ENCODE peak calls at places on chromosomes 6 and 20, in eight cellular contexts. One of them, this sample, is unnamed.

GRCh38 chr6:166257911-166258318 is 50.3 kb downstream of the PRR18 start:
- DNase-seq in prostate gland: no peak
- DNase-seq in CD8-positive, alpha-beta memory T cell: no peak
- DNase-seq in esophagus squamous epithelium: no peak
- DNase-seq in GM23338: no peak
- DNase-seq in MM.1S: no peak
- DNase-seq in breast epithelium: no peak
- DNase-seq in neural progenitor cell: no peak
- DNase-seq in this sample: peak

GRCh38 chr6:83908813-83909212 is 49.3 kb downstream of the CYB5R4 start:
- DNase-seq in prostate gland: no peak
- DNase-seq in CD8-positive, alpha-beta memory T cell: no peak
- DNase-seq in esophagus squamous epithelium: no peak
- DNase-seq in GM23338: no peak
- DNase-seq in MM.1S: no peak
- DNase-seq in breast epithelium: no peak
- DNase-seq in neural progenitor cell: no peak
- DNase-seq in this sample: no peak

GRCh38 chr6:101445527-101445926 is 52.0 kb downstream of the GRIK2 start:
- DNase-seq in prostate gland: no peak
- DNase-seq in CD8-positive, alpha-beta memory T cell: no peak
- DNase-seq in esophagus squamous epithelium: no peak
- DNase-seq in GM23338: no peak
- DNase-seq in MM.1S: no peak
- DNase-seq in breast epithelium: no peak
- DNase-seq in neural progenitor cell: no peak
- DNase-seq in this sample: no peak

GRCh38 chr6:152078804-152079203 is 271.3 kb downstream of the ESR1 start:
- DNase-seq in prostate gland: no peak
- DNase-seq in CD8-positive, alpha-beta memory T cell: no peak
- DNase-seq in esophagus squamous epithelium: no peak
- DNase-seq in GM23338: peak
- DNase-seq in MM.1S: no peak
- DNase-seq in breast epithelium: no peak
- DNase-seq in neural progenitor cell: peak
- DNase-seq in this sample: no peak

GRCh38 chr20:58650181-58650775 is 805 bp upstream of the STX16 start:
- DNase-seq in prostate gland: no peak
- DNase-seq in CD8-positive, alpha-beta memory T cell: peak
- DNase-seq in esophagus squamous epithelium: no peak
- DNase-seq in GM23338: peak
- DNase-seq in MM.1S: no peak
- DNase-seq in breast epithelium: no peak
- DNase-seq in neural progenitor cell: peak
- DNase-seq in this sample: peak

GRCh38 chr6:168545428-168545827 is 104.4 kb downstream of the SMOC2 start:
- DNase-seq in prostate gland: no peak
- DNase-seq in CD8-positive, alpha-beta memory T cell: no peak
- DNase-seq in esophagus squamous epithelium: no peak
- DNase-seq in GM23338: no peak
- DNase-seq in MM.1S: no peak
- DNase-seq in breast epithelium: no peak
- DNase-seq in neural progenitor cell: no peak
- DNase-seq in this sample: no peak

GRCh38 chr20:63833776-63834544 is 2.9 kb upstream of the ZBTB46 start:
- DNase-seq in prostate gland: no peak
- DNase-seq in CD8-positive, alpha-beta memory T cell: no peak
- DNase-seq in esophagus squamous epithelium: no peak
- DNase-seq in GM23338: no peak
- DNase-seq in MM.1S: no peak
- DNase-seq in breast epithelium: no peak
- DNase-seq in neural progenitor cell: no peak
- DNase-seq in this sample: no peak

GRCh38 chr6:46888578-46888977 is 33.2 kb downstream of the ADGRF5 start:
- DNase-seq in prostate gland: no peak
- DNase-seq in CD8-positive, alpha-beta memory T cell: no peak
- DNase-seq in esophagus squamous epithelium: no peak
- DNase-seq in GM23338: no peak
- DNase-seq in MM.1S: no peak
- DNase-seq in breast epithelium: no peak
- DNase-seq in neural progenitor cell: no peak
- DNase-seq in this sample: no peak

GRCh38 chr6:26115226-26115625 is 28.0 kb downstream of the HFE start:
- DNase-seq in prostate gland: no peak
- DNase-seq in CD8-positive, alpha-beta memory T cell: no peak
- DNase-seq in esophagus squamous epithelium: no peak
- DNase-seq in GM23338: no peak
- DNase-seq in MM.1S: no peak
- DNase-seq in breast epithelium: no peak
- DNase-seq in neural progenitor cell: no peak
- DNase-seq in this sample: no peak

GRCh38 chr6:21742238-21742660 is 148.7 kb downstream of the SOX4 start:
- DNase-seq in prostate gland: no peak
- DNase-seq in CD8-positive, alpha-beta memory T cell: no peak
- DNase-seq in esophagus squamous epithelium: no peak
- DNase-seq in GM23338: peak
- DNase-seq in MM.1S: no peak
- DNase-seq in breast epithelium: no peak
- DNase-seq in neural progenitor cell: no peak
- DNase-seq in this sample: no peak

GRCh38 chr6:35294308-35294945 is 3.2 kb upstream of the DEF6 start:
- DNase-seq in prostate gland: peak
- DNase-seq in CD8-positive, alpha-beta memory T cell: peak
- DNase-seq in esophagus squamous epithelium: no peak
- DNase-seq in GM23338: peak
- DNase-seq in MM.1S: peak
- DNase-seq in breast epithelium: no peak
- DNase-seq in neural progenitor cell: peak
- DNase-seq in this sample: no peak

GRCh38 chr6:151075943-151076555 is 163.7 kb upstream of the AKAP12 start:
- DNase-seq in prostate gland: no peak
- DNase-seq in CD8-positive, alpha-beta memory T cell: no peak
- DNase-seq in esophagus squamous epithelium: no peak
- DNase-seq in GM23338: no peak
- DNase-seq in MM.1S: no peak
- DNase-seq in breast epithelium: no peak
- DNase-seq in neural progenitor cell: no peak
- DNase-seq in this sample: no peak

GRCh38 chr6:49326337-49326736 is 136.7 kb downstream of the MMUT start:
- DNase-seq in prostate gland: no peak
- DNase-seq in CD8-positive, alpha-beta memory T cell: no peak
- DNase-seq in esophagus squamous epithelium: no peak
- DNase-seq in GM23338: no peak
- DNase-seq in MM.1S: no peak
- DNase-seq in breast epithelium: no peak
- DNase-seq in neural progenitor cell: no peak
- DNase-seq in this sample: no peak

GRCh38 chr6:67694127-67694526 is 941.0 kb upstream of the ADGRB3 start:
- DNase-seq in prostate gland: no peak
- DNase-seq in CD8-positive, alpha-beta memory T cell: no peak
- DNase-seq in esophagus squamous epithelium: no peak
- DNase-seq in GM23338: peak
- DNase-seq in MM.1S: no peak
- DNase-seq in breast epithelium: no peak
- DNase-seq in neural progenitor cell: no peak
- DNase-seq in this sample: no peak

GRCh38 chr20:12243327-12243726 is 325.6 kb downstream of the BTBD3 start:
- DNase-seq in prostate gland: no peak
- DNase-seq in CD8-positive, alpha-beta memory T cell: no peak
- DNase-seq in esophagus squamous epithelium: no peak
- DNase-seq in GM23338: no peak
- DNase-seq in MM.1S: no peak
- DNase-seq in breast epithelium: no peak
- DNase-seq in neural progenitor cell: no peak
- DNase-seq in this sample: no peak

DNA sequence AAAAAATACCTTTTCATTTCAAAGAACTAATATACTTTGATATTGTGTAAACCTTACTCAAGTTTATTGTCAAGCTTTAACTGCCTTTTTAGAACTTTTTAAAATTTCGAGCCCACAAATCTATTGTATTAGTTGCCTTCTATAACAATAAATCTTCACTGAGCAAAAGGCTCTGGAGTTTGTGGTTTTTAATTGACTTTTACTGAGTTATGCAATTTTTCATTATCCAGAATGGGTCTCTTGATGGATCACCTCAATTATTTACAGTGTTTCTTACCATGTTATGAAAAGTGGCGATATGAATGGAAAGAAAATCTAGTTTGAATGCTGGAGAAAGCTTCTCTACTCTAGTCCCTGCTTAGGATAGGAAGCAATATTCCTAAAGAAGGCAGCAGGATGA is 4.9 kb downstream of the ID4 start:
- DNase-seq in prostate gland: no peak
- DNase-seq in CD8-positive, alpha-beta memory T cell: no peak
- DNase-seq in esophagus squamous epithelium: no peak
- DNase-seq in GM23338: no peak
- DNase-seq in MM.1S: no peak
- DNase-seq in breast epithelium: no peak
- DNase-seq in neural progenitor cell: no peak
- DNase-seq in this sample: no peak
- H3K27ac ChIP-seq in prostate gland: no peak
- H3K27ac ChIP-seq in CD8-positive, alpha-beta memory T cell: no peak
- H3K27ac ChIP-seq in esophagus squamous epithelium: peak
- H3K27ac ChIP-seq in GM23338: no peak
- H3K27ac ChIP-seq in MM.1S: no peak
- H3K27ac ChIP-seq in breast epithelium: peak
- H3K27ac ChIP-seq in neural progenitor cell: peak
- H3K27ac ChIP-seq in this sample: no peak

GRCh38 chr6:27556406-27556805 is 83.5 kb upstream of the ZNF184 start:
- DNase-seq in prostate gland: no peak
- DNase-seq in CD8-positive, alpha-beta memory T cell: no peak
- DNase-seq in esophagus squamous epithelium: no peak
- DNase-seq in GM23338: no peak
- DNase-seq in MM.1S: no peak
- DNase-seq in breast epithelium: no peak
- DNase-seq in neural progenitor cell: no peak
- DNase-seq in this sample: no peak

GRCh38 chr6:27551607-27552006 is 78.7 kb upstream of the ZNF184 start:
- DNase-seq in prostate gland: no peak
- DNase-seq in CD8-positive, alpha-beta memory T cell: no peak
- DNase-seq in esophagus squamous epithelium: no peak
- DNase-seq in GM23338: no peak
- DNase-seq in MM.1S: no peak
- DNase-seq in breast epithelium: no peak
- DNase-seq in neural progenitor cell: no peak
- DNase-seq in this sample: no peak

GRCh38 chr6:27550692-27551091 is 77.8 kb upstream of the ZNF184 start:
- DNase-seq in prostate gland: no peak
- DNase-seq in CD8-positive, alpha-beta memory T cell: no peak
- DNase-seq in esophagus squamous epithelium: no peak
- DNase-seq in GM23338: no peak
- DNase-seq in MM.1S: no peak
- DNase-seq in breast epithelium: no peak
- DNase-seq in neural progenitor cell: no peak
- DNase-seq in this sample: no peak

GRCh38 chr6:27558028-27558724 is 85.3 kb upstream of the ZNF184 start:
- DNase-seq in prostate gland: no peak
- DNase-seq in CD8-positive, alpha-beta memory T cell: no peak
- DNase-seq in esophagus squamous epithelium: no peak
- DNase-seq in GM23338: peak
- DNase-seq in MM.1S: no peak
- DNase-seq in breast epithelium: no peak
- DNase-seq in neural progenitor cell: no peak
- DNase-seq in this sample: no peak

DNA sequence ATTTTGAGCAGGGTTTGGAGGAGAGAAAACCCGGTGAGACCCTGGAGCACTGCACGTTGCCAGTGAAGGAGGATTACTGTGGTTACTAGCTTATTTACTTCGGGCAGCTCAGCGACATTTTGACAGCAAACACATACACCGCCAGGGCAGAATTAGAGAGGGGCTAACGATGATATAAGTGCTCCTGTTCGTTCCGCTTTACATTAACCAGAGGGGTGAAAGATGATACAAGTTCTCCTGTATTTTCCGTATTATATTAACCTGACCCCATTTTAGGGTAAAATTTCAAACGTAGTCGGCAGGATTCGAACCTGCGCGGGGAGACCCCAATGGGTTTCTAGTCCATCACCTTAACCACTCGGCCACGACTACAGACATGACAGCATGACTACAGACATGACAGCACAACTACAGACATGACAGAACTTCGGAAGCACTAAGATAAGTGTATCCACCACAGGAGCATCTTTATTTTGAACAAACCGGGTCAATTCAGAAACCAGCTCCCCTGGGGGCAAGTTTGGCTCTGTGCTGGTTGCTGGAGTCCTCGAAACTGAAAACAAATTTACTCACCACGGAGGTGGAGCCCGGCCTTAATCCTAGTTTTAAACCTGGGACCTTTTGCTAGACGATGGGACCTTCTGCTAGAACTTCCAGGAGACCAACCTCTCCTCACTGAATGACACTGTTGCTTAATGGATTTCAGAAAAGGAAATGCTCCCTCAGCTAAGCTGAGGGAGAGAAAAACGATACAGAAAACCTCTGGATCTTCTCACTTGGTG is 80.4 kb upstream of the ZNF184 start:
- DNase-seq in prostate gland: no peak
- DNase-seq in CD8-positive, alpha-beta memory T cell: no peak
- DNase-seq in esophagus squamous epithelium: no peak
- DNase-seq in GM23338: peak
- DNase-seq in MM.1S: peak
- DNase-seq in breast epithelium: no peak
- DNase-seq in neural progenitor cell: peak
- DNase-seq in this sample: no peak
- H3K27ac ChIP-seq in prostate gland: no peak
- H3K27ac ChIP-seq in CD8-positive, alpha-beta memory T cell: peak
- H3K27ac ChIP-seq in esophagus squamous epithelium: no peak
- H3K27ac ChIP-seq in GM23338: no peak
- H3K27ac ChIP-seq in MM.1S: peak
- H3K27ac ChIP-seq in breast epithelium: no peak
- H3K27ac ChIP-seq in neural progenitor cell: no peak
- H3K27ac ChIP-seq in this sample: no peak

GRCh38 chr6:127200114-127200513 is 66.5 kb upstream of the RNF146 start:
- DNase-seq in prostate gland: no peak
- DNase-seq in CD8-positive, alpha-beta memory T cell: no peak
- DNase-seq in esophagus squamous epithelium: no peak
- DNase-seq in GM23338: no peak
- DNase-seq in MM.1S: no peak
- DNase-seq in breast epithelium: no peak
- DNase-seq in neural progenitor cell: no peak
- DNase-seq in this sample: no peak
- H3K27ac ChIP-seq in prostate gland: no peak
- H3K27ac ChIP-seq in CD8-positive, alpha-beta memory T cell: no peak
- H3K27ac ChIP-seq in esophagus squamous epithelium: no peak
- H3K27ac ChIP-seq in GM23338: no peak
- H3K27ac ChIP-seq in MM.1S: no peak
- H3K27ac ChIP-seq in breast epithelium: peak
- H3K27ac ChIP-seq in neural progenitor cell: no peak
- H3K27ac ChIP-seq in this sample: no peak

DNA sequence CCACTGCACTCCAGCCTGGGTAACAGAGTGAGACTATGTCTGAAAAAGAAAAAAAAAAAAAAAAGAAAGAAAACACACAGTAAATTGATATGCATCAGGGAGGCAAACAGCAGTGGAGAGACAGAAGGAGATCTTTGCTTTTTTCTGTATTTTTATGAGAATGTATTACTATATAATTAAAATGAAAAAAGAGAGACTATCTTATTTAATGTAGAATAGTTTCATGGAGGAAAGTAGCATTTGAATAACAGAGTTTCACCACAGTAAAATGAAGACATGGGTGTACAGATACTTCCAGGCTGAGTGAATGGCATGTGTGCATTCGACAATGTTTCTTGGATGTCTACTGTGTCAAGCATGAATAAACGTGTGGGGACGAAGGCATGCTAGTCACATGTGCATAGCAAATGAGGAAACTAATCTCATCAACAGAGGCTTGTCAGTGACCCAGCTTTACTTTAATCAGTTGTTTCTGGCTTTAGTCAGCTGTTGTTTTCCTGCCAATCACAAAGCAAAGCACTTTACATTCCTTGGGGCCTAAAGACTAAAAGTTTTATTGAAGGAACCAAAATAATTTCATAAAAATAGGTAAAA is 55.5 kb upstream of the ARMH2 start:
- DNase-seq in prostate gland: no peak
- DNase-seq in CD8-positive, alpha-beta memory T cell: no peak
- DNase-seq in esophagus squamous epithelium: no peak
- DNase-seq in GM23338: no peak
- DNase-seq in MM.1S: no peak
- DNase-seq in breast epithelium: no peak
- DNase-seq in neural progenitor cell: no peak
- DNase-seq in this sample: no peak
- H3K27ac ChIP-seq in prostate gland: no peak
- H3K27ac ChIP-seq in CD8-positive, alpha-beta memory T cell: no peak
- H3K27ac ChIP-seq in esophagus squamous epithelium: no peak
- H3K27ac ChIP-seq in GM23338: no peak
- H3K27ac ChIP-seq in MM.1S: no peak
- H3K27ac ChIP-seq in breast epithelium: no peak
- H3K27ac ChIP-seq in neural progenitor cell: no peak
- H3K27ac ChIP-seq in this sample: no peak

This sample was measured in effector memory CD4-positive, alpha-beta T cell.